ENCODE peak calls at places on chromosomes 5 and 9, in nine cellular contexts. O, P, I, U, W, Y, S, J and Q are unnamed samples.

GRCh38 chr5:154514331-154514730 is 36.3 kb upstream of the HAND1 start:
- DNase-seq in O (no peak), P (no peak), I (no peak), U (no peak), W (no peak), Y (no peak), S (no peak), J (no peak), Q (no peak)

GRCh38 chr5:17225551-17225950 is 8.1 kb downstream of the BASP1 start:
- DNase-seq in O (no peak), P (no peak), I (no peak), U (no peak), W (no peak), Y (no peak), S (no peak), J (no peak), Q (no peak)

GRCh38 chr5:137078171-137078665 is 420.9 kb downstream of the SPOCK1 start:
- DNase-seq in O (no peak), P (no peak), I (peak), U (no peak), W (peak), Y (no peak), S (no peak), J (no peak), Q (peak)

GRCh38 chr5:157730900-157731271 is 334 bp upstream of the THG1L start:
- DNase-seq in O (no peak), P (no peak), I (no peak), U (no peak), W (no peak), Y (no peak), S (no peak), J (no peak), Q (no peak)

GRCh38 chr9:18421391-18421790 is 52.6 kb upstream of the ADAMTSL1 start:
- DNase-seq in O (no peak), P (no peak), I (no peak), U (no peak), W (no peak), Y (no peak), S (no peak), J (no peak), Q (no peak)

GRCh38 chr9:22401671-22402070 is 45.0 kb upstream of the DMRTA1 start:
- DNase-seq in O (no peak), P (no peak), I (no peak), U (no peak), W (no peak), Y (no peak), S (no peak), J (no peak), Q (no peak)

GRCh38 chr9:8860925-8861324 is 1061.3 kb upstream of the DMAC1 start:
- DNase-seq in O (no peak), P (no peak), I (no peak), U (no peak), W (no peak), Y (no peak), S (no peak), J (no peak), Q (no peak)

GRCh38 chr9:81431662-81432061 is 257.7 kb downstream of the TLE1 start:
- DNase-seq in O (no peak), P (no peak), I (no peak), U (no peak), W (no peak), Y (no peak), S (no peak), J (no peak), Q (no peak)

GRCh38 chr5:150409638-150410523 is 2.8 kb downstream of the CD74 start:
- DNase-seq in O (peak), P (peak), I (peak), U (peak), W (peak), Y (no peak), S (peak), J (peak), Q (peak)

GRCh38 chr5:35205186-35205585 is 25.1 kb downstream of the PRLR start:
- DNase-seq in O (no peak), P (no peak), I (no peak), U (no peak), W (no peak), Y (no peak), S (no peak), J (no peak), Q (no peak)

GRCh38 chr9:92234503-92234902 is 59.0 kb downstream of the IARS1 start:
- DNase-seq in O (no peak), P (no peak), I (no peak), U (no peak), W (no peak), Y (no peak), S (no peak), J (no peak), Q (no peak)

GRCh38 chr5:140003519-140003918 is 39.6 kb downstream of the NRG2 start:
- DNase-seq in O (no peak), P (no peak), I (no peak), U (no peak), W (no peak), Y (no peak), S (no peak), J (no peak), Q (no peak)
- TF ChIP-seq CTCF in O (no peak), P (no peak), I (no peak), U (no peak), W (no peak), Y (no peak), S (no peak), J (no peak), Q (no peak)

GRCh38 chr5:33470544-33470943 is 29.8 kb downstream of the TARS1 start:
- DNase-seq in O (peak), P (peak), I (peak), U (no peak), W (peak), Y (no peak), S (no peak), J (no peak), Q (no peak)
- TF ChIP-seq CTCF in O (peak), P (peak), I (peak), U (no peak), W (peak), Y (no peak), S (no peak), J (no peak), Q (no peak)

GRCh38 chr9:131204285-131204684 is 72.0 kb downstream of the FAM78A start:
- DNase-seq in O (no peak), P (no peak), I (no peak), U (no peak), W (no peak), Y (no peak), S (no peak), J (no peak), Q (no peak)

GRCh38 chr9:131206495-131206894 is 69.8 kb downstream of the FAM78A start:
- DNase-seq in O (no peak), P (no peak), I (no peak), U (no peak), W (no peak), Y (no peak), S (no peak), J (no peak), Q (no peak)

GRCh38 chr9:131201856-131202255 is 74.5 kb downstream of the FAM78A start:
- DNase-seq in O (no peak), P (no peak), I (no peak), U (no peak), W (no peak), Y (no peak), S (no peak), J (no peak), Q (no peak)

GRCh38 chr9:131198316-131198715 is 72.9 kb downstream of the NUP214 start:
- DNase-seq in O (no peak), P (no peak), I (no peak), U (no peak), W (no peak), Y (no peak), S (no peak), J (no peak), Q (no peak)

DNA sequence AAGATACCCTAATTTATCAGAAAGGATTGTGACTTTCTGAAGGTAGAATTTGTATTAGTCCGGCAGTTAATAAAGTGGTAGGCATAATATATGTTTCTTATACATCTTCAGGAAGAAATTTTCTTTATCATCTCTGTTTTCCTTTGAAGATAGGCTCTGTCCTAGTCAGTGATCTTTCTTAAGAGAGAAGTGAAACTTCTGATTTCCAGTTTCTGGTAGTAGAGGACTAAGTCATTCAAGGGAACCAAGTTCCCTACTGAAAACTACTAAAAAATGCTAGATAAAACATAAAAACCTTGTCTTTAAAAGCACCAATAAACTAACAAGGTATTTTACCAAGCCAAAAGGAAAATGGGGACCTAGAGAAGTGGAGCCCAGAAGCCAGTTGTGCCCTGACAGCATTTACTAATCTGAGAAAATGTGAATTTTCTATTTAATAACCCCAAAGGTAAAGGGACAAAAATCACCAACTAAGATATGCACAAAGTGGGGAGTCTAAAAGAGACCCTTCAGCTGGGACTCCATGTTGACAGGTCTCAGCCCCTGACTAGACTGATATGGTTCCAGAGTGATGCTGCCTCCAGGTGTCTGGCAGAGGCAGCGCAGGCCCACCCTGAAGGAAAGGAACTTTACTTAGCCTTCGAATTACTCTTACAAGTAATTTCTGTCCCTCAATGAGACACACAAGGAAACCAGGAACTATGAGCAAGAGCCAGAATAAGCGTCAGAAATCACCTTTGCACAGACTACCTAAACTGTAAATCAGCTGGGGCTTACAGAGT is 72.7 kb downstream of the FAM78A start:
- DNase-seq in O (peak), P (no peak), I (no peak), U (no peak), W (no peak), Y (no peak), S (no peak), J (no peak), Q (no peak)
- TF ChIP-seq CTCF in O (peak), P (peak), I (no peak), U (no peak), W (no peak), Y (peak), S (peak), J (no peak), Q (no peak)

GRCh38 chr9:107044872-107045271 is 181.9 kb downstream of the ZNF462 start:
- DNase-seq in O (no peak), P (no peak), I (peak), U (no peak), W (no peak), Y (no peak), S (no peak), J (no peak), Q (no peak)
- TF ChIP-seq CTCF in O (peak), P (peak), I (no peak), U (no peak), W (peak), Y (no peak), S (peak), J (no peak), Q (no peak)

GRCh38 chr5:172334196-172334595 is 50.6 kb upstream of the UBTD2 start:
- DNase-seq in O (no peak), P (no peak), I (no peak), U (no peak), W (peak), Y (no peak), S (no peak), J (no peak), Q (no peak)
- TF ChIP-seq CTCF in O (no peak), P (no peak), I (no peak), U (no peak), W (no peak), Y (no peak), S (peak), J (no peak), Q (no peak)

DNA sequence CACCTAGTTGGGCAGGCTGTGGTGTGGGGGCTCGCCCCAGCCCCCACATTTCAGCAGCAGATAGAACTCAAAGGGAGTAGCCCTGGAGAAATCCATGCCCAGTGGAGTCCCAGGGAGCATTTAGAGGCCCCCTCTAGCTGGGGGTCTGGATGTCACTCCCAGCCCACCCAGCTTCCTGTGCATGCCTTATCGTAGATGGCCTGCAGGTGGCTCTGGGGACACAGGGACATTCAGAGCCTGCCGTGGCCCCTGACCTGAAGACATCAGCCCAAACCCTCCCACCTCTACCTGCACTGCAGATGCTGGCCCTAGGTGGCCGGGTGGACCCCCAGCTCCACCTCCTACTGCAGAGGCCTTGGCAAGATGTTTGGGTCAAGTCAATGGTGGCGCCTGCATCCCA is 49.0 kb upstream of the LMX1B start:
- DNase-seq in O (peak), P (no peak), I (no peak), U (no peak), W (no peak), Y (no peak), S (no peak), J (no peak), Q (no peak)
- TF ChIP-seq CTCF in O (peak), P (no peak), I (no peak), U (no peak), W (peak), Y (peak), S (peak), J (no peak), Q (peak)

DNA sequence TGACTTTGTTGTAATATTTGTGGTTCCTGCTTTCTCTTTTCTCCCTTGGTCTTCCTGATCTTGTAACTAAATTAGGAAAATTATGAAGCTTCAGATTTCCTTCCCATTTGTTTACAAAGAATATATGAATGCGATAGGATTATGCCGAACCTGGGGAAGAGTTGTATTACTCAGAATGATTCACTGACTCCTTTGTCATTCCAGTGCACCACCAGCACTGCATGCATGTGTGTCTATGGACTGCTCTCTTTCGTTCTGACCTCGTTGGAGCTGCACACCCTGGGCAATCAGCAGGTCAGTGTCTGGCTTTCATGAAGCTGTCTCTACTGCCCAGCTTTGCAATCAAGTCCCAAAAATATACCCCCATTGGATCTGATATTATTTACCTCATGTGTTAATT is 25.5 kb downstream of the NUP188 start:
- DNase-seq in O (no peak), P (no peak), I (no peak), U (no peak), W (peak), Y (no peak), S (no peak), J (no peak), Q (no peak)
- TF ChIP-seq CTCF in O (no peak), P (no peak), I (no peak), U (no peak), W (no peak), Y (no peak), S (no peak), J (no peak), Q (no peak)

GRCh38 chr9:89039664-89040063 is 48.4 kb downstream of the S1PR3 start:
- DNase-seq in O (no peak), P (no peak), I (no peak), U (no peak), W (no peak), Y (no peak), S (no peak), J (no peak), Q (no peak)
- TF ChIP-seq CTCF in O (no peak), P (no peak), I (no peak), U (no peak), W (no peak), Y (no peak), S (no peak), J (no peak), Q (no peak)

GRCh38 chr5:167049043-167049663 is 1242.3 kb upstream of the WWC1 start:
- DNase-seq in O (peak), P (peak), I (peak), U (no peak), W (peak), Y (no peak), S (no peak), J (no peak), Q (peak)
- TF ChIP-seq CTCF in O (peak), P (peak), I (peak), U (peak), W (peak), Y (no peak), S (peak), J (no peak), Q (peak)